ENCODE peak calls at places on chromosomes 7 and 10, in four cellular contexts. X, B, U and Q are unnamed samples.

GRCh38 chr7:47763063-47763974 is 181.4 kb upstream of the TNS3 start:
- DNase-seq in X (no peak), B (peak), U (peak), Q (peak)

GRCh38 chr10:93383562-93383981 is 98.6 kb downstream of the MYOF start:
- DNase-seq in X (no peak), B (peak), U (peak), Q (no peak)

GRCh38 chr7:88072036-88072714 is 138.1 kb downstream of the ADAM22 start:
- DNase-seq in X (no peak), B (no peak), U (no peak), Q (no peak)

GRCh38 chr7:138657854-138658386 is 43.2 kb downstream of the SVOPL start:
- DNase-seq in X (no peak), B (no peak), U (no peak), Q (no peak)

GRCh38 chr10:71638087-71638576 is 81.4 kb downstream of the C10orf105 start:
- DNase-seq in X (no peak), B (no peak), U (no peak), Q (no peak)

GRCh38 chr7:7426686-7427085 is 109.0 kb downstream of the COL28A1 start:
- DNase-seq in X (no peak), B (no peak), U (no peak), Q (no peak)

GRCh38 chr10:124125305-124126116 is 32.1 kb upstream of the CHST15 start:
- DNase-seq in X (no peak), B (no peak), U (no peak), Q (no peak)

GRCh38 chr10:3127921-3128320 is 44.7 kb downstream of the PITRM1 start:
- DNase-seq in X (no peak), B (no peak), U (no peak), Q (no peak)

GRCh38 chr10:76334306-76334705 is 902.9 kb downstream of the LRMDA start:
- DNase-seq in X (no peak), B (no peak), U (no peak), Q (no peak)

GRCh38 chr7:83178796-83179195 is 16.1 kb upstream of the PCLO start:
- DNase-seq in X (no peak), B (peak), U (no peak), Q (no peak)

GRCh38 chr10:13162013-13162364 is 631 bp downstream of the MCM10 start:
- DNase-seq in X (no peak), B (no peak), U (no peak), Q (no peak)

GRCh38 chr7:6178273-6179029 is 94.0 kb downstream of the CYTH3 start:
- DNase-seq in X (no peak), B (no peak), U (no peak), Q (no peak)

GRCh38 chr10:104274762-104275721 is 6.1 kb downstream of the GSTO2 start:
- DNase-seq in X (peak), B (peak), U (no peak), Q (peak)

GRCh38 chr7:32937344-32938174 is 19.7 kb upstream of the FKBP9 start:
- DNase-seq in X (no peak), B (peak), U (no peak), Q (no peak)

GRCh38 chr10:101162677-101163076 is 31.6 kb downstream of the TLX1 start:
- DNase-seq in X (no peak), B (no peak), U (no peak), Q (no peak)

GRCh38 chr10:76178561-76179292 is 747.3 kb downstream of the LRMDA start:
- DNase-seq in X (no peak), B (no peak), U (no peak), Q (no peak)

GRCh38 chr10:54853883-54854282 is 52.9 kb upstream of the PCDH15 start:
- DNase-seq in X (no peak), B (no peak), U (no peak), Q (no peak)

GRCh38 chr7:141073641-141074161 is at the start of gene TMEM178B:
- DNase-seq in X (peak), B (no peak), U (no peak), Q (peak)

GRCh38 chr10:52818019-52818418 is 45.4 kb upstream of the MBL2 start:
- DNase-seq in X (no peak), B (peak), U (peak), Q (no peak)

GRCh38 chr7:113331155-113331898 is 213.0 kb upstream of the SMIM30 start:
- DNase-seq in X (no peak), B (no peak), U (no peak), Q (no peak)

GRCh38 chr10:132904169-132904813 is 38.1 kb downstream of the CFAP46 start:
- DNase-seq in X (peak), B (peak), U (no peak), Q (peak)